ENCODE peak calls at places on chromosomes 4 and X, in four cellular contexts. Z is A549, B is HepG2, S is K562. W is an unnamed sample.

GRCh38 chr4:13777341-13777740 is 149.8 kb upstream of the BOD1L1 start:
- DNase-seq in Z (no peak), B (no peak), S (no peak), W (no peak)

GRCh38 chrX:123450217-123450616 is 266.1 kb downstream of the GRIA3 start:
- DNase-seq in Z (peak), B (peak), S (peak), W (peak)

GRCh38 chrX:80578518-80579105 is 158.4 kb downstream of the TENT5D start:
- DNase-seq in Z (peak), B (peak), S (peak), W (peak)

GRCh38 chr4:128715616-128716015 is 93.9 kb upstream of the JADE1 start:
- DNase-seq in Z (no peak), B (no peak), S (no peak), W (peak)

GRCh38 chr4:89598602-89599001 is 238.4 kb downstream of the SNCA start:
- DNase-seq in Z (peak), B (peak), S (no peak), W (peak)

GRCh38 chr4:79682801-79683217 is 274.8 kb upstream of the GK2 start:
- DNase-seq in Z (no peak), B (no peak), S (no peak), W (peak)

GRCh38 chr4:24858550-24858949 is 54.3 kb downstream of the CCDC149 start:
- DNase-seq in Z (no peak), B (no peak), S (no peak), W (no peak)

GRCh38 chr4:38623260-38623659 is 40.7 kb upstream of the KLF3 start:
- DNase-seq in Z (no peak), B (no peak), S (no peak), W (no peak)

GRCh38 chr4:53816561-53816960 is 225.3 kb upstream of the LNX1 start:
- DNase-seq in Z (no peak), B (no peak), S (no peak), W (peak)

GRCh38 chr4:18568600-18568999 is 547.0 kb upstream of the LCORL start:
- DNase-seq in Z (no peak), B (no peak), S (no peak), W (no peak)

GRCh38 chr4:71549516-71550160 is 210.8 kb downstream of the SLC4A4 start:
- DNase-seq in Z (no peak), B (no peak), S (no peak), W (peak)

GRCh38 chr4:118112647-118113046 is 78.4 kb downstream of the NDST3 start:
- DNase-seq in Z (no peak), B (no peak), S (no peak), W (peak)

GRCh38 chr4:113784497-113785254 is 23.1 kb upstream of the CAMK2D start:
- DNase-seq in Z (peak), B (peak), S (no peak), W (peak)

GRCh38 chr4:6232836-6233785 is 32.8 kb upstream of the JAKMIP1 start:
- DNase-seq in Z (no peak), B (no peak), S (no peak), W (no peak)

GRCh38 chrX:39815621-39816020 is 282.1 kb downstream of the BCOR start:
- DNase-seq in Z (no peak), B (no peak), S (peak), W (peak)

GRCh38 chrX:101617211-101618191 is at the start of gene ARMCX6:
- DNase-seq in Z (peak), B (peak), S (peak), W (peak)
- TF ChIP-seq MAZ in Z (no peak), B (peak), S (peak), W (no peak)

GRCh38 chr4:30757357-30757756 is 37.2 kb downstream of the PCDH7 start:
- DNase-seq in Z (no peak), B (no peak), S (no peak), W (peak)

GRCh38 chr4:30756553-30756952 is 36.4 kb downstream of the PCDH7 start:
- DNase-seq in Z (no peak), B (no peak), S (no peak), W (no peak)

GRCh38 chr4:30755306-30755705 is 35.1 kb downstream of the PCDH7 start:
- DNase-seq in Z (no peak), B (no peak), S (no peak), W (no peak)

GRCh38 chr4:30754021-30754420 is 33.9 kb downstream of the PCDH7 start:
- DNase-seq in Z (no peak), B (no peak), S (no peak), W (peak)

DNA sequence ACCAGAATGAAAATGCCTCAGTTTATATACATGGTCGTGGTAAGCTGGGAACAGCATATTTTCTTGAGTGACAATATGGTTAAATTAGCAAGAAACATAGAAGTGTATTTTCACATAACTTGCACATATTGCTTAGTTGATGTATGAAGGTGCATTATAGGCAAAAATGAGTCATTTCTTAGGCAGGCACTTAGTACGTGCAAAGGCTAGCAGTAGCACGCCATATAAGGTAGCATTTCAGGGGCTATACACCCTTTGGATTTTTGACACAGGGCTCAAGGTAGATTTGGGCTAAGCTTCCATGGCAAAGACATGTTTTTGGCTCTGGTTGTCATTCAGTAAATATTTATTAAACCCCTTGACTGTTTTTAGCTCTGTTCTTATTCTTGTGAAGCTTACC is 33.1 kb downstream of the PCDH7 start:
- DNase-seq in Z (no peak), B (no peak), S (no peak), W (peak)
- TF ChIP-seq MAZ in Z (no peak), B (no peak), S (no peak), W (no peak)

DNA sequence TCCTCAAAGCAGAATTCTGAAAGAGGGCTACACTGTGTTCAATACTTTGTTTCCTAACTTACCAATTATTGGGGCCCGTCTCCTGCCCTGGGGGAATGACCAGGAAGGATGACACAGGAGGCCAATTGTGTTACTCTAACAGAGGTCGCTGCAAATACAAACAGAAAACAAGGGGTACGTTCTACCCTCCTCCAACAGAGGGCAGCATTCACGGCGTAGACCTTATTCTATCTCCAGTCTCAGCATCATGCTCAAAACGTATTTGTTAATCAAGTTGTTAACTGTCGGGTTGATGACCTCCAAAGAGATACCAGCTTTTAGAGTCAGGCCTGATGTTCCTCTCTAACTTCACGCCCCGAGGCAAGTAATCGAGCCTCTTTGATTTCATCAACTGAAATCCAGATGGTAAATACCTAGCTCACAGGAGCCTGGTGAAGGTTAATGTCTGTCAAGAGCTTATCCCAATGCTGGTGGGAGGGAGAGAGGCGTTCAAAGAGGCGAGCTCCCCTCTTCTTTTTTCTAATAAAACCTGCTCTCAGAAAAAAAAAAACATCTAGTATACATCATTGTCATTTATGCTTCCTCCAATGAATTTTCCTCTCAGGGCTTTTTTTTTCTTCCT is 181.0 kb upstream of the KCNIP4 start:
- DNase-seq in Z (peak), B (peak), S (peak), W (peak)
- TF ChIP-seq MAZ in Z (no peak), B (no peak), S (no peak), W (no peak)

GRCh38 chr4:16075061-16075460 is 8.8 kb downstream of the PROM1 start:
- DNase-seq in Z (no peak), B (no peak), S (no peak), W (no peak)

GRCh38 chr4:16067515-16067914 is 16.3 kb downstream of the PROM1 start:
- DNase-seq in Z (no peak), B (peak), S (no peak), W (no peak)

GRCh38 chr4:16070203-16070602 is 13.6 kb downstream of the PROM1 start:
- DNase-seq in Z (no peak), B (no peak), S (no peak), W (no peak)

GRCh38 chr4:16075975-16076757 is 7.7 kb downstream of the PROM1 start:
- DNase-seq in Z (no peak), B (no peak), S (no peak), W (no peak)

DNA sequence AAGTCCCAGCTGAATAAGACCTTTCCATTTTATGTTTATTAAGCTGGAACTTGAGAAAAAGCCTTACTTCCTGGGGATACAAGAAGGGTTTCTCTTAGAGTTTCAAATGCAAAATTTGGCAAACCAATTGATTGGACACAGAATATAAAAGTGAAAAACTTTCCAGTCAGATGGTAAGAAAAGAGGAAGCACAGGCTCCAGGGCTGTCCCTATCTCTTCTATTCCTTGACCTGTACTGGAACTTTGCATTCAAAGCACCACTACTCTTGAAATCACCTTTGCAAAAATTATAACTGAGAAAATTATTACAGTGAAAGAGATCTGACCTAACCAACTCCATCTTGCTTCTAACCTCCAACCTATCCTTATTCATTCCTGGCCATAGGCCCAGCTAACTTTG is 11.7 kb downstream of the PROM1 start:
- DNase-seq in Z (no peak), B (no peak), S (no peak), W (no peak)
- TF ChIP-seq MAZ in Z (no peak), B (no peak), S (no peak), W (no peak)

GRCh38 chr4:675036-675804 is 878 bp downstream of the MYL5 start:
- DNase-seq in Z (no peak), B (no peak), S (no peak), W (no peak)
- TF ChIP-seq MAZ in Z (no peak), B (no peak), S (no peak), W (no peak)

DNA sequence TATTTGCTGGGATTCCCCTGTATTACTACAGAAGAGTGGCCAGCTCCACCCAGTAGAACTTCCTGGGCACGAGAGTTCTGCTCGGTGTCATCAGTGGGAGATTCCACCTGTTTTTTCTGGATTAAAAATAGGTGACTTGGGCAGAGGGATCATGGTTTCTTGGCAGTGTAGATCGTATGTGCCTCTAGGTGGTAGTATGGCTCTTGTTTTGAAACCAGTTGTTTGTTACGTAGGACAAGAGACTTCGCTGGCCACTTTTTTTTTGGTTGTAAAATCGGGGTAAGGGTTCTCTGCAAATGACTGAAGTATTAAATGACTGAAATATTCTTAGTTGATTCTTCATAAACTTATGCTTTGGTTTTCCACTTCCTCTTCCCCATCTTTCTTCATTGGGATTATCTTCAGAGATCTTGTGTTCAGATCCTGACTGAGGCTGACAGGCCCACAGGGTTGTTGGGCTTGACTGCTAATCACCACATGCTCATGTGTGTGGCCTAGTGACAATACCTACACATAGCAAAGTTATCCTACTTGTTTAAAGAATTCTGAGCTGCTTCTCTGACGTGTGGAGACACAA is 43.8 kb upstream of the WDR1 start:
- DNase-seq in Z (peak), B (peak), S (peak), W (peak)
- TF ChIP-seq MAZ in Z (no peak), B (no peak), S (no peak), W (no peak)

GRCh38 chr4:84917869-84918600 is 48.5 kb downstream of the WDFY3 start:
- DNase-seq in Z (no peak), B (no peak), S (no peak), W (no peak)

GRCh38 chr4:84915396-84915780 is 51.1 kb downstream of the WDFY3 start:
- DNase-seq in Z (no peak), B (no peak), S (no peak), W (peak)

GRCh38 chr4:84916233-84916632 is 50.3 kb downstream of the WDFY3 start:
- DNase-seq in Z (no peak), B (no peak), S (no peak), W (no peak)

GRCh38 chr4:84914686-84915395 is 51.6 kb downstream of the WDFY3 start:
- DNase-seq in Z (no peak), B (no peak), S (no peak), W (no peak)

DNA sequence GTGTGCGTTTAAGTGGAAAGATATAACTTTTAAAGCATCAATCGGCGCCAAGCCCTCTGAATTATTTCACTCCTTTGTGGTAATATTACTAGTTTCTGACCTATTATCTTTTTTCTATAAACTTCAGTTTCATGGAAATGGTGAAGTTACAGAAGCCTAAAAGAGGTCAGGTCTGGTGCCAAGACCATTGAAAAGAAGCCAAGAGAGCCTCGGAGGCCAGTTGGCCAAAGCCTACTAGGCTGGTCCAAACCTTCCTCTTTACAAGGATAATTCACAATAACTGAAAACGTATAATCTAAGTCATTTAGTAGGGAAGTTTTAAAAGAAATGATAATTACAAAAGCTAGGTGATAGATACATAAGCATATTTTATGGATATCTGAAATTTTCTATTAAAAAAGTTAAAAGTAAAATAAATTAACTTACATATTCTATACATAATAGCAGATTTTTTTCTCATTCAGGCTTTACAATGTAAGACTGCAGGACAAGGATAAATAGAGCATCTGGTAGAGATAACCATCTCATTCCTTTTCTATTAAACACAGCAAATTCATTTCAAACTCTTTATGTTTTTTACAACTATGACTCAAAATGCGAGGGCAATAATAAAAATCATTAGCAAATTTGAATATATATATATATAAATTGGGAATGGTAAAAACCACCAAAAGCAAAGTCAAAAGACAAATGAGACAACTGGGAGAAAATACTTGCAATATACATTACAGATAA is 49.2 kb downstream of the WDFY3 start:
- DNase-seq in Z (no peak), B (no peak), S (no peak), W (peak)
- TF ChIP-seq MAZ in Z (no peak), B (no peak), S (no peak), W (no peak)

DNA sequence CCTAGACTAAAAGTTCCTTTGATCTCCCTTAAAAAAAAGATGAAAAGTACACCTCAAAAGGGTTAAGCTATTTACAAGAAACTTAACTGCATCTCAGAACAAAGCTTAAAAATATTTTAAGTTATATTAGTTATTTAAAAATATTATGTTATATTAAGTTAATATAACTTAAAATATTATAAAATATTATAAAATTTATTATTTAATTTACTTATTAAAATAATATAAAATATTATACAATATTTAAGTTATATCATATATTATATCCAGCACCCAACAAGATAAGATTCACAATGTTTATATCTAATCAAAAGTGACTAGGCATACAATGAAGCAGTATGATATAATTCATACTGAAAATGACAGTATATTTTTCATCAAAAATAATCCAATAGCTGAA is 296.9 kb downstream of the DCHS2 start:
- DNase-seq in Z (no peak), B (no peak), S (no peak), W (no peak)
- TF ChIP-seq MAZ in Z (no peak), B (no peak), S (no peak), W (no peak)

DNA sequence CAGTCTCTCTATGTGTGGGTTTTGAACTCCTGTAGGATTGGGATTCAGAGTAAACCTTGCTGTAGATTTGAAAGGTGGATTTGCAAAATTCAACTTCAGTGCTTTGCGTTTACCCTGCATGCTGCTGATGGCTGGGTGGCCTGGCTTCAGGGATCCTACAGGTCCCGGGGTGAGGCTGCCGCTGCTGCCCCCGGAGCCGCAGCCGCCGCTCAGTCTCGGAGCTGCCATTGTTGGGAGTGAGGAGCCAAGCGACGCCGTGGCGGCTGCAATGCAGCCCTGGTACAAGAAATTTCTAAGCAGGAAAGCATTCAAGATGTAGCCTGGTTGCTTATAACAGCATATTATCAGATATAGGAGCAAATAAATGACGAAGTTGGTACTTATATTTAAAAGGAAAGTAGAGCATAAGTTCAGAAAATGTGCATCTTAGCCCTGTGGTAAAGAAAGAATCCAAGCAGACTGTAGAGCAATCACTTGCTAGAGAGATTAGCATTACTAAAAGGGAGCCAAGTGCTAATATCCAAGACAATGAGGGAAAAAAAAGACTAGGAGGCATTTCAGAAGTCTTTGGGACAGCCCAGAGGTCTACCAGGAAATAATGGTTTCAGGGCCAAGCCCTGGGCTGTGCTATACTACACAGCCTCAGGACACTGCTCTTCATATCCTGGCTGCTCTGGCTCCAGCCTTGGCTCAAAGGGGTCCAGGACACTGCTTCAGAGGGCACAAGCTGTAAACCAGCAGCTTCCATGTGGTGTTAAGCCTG is 36.9 kb upstream of the CHIC1 start:
- DNase-seq in Z (no peak), B (no peak), S (no peak), W (no peak)
- TF ChIP-seq MAZ in Z (no peak), B (no peak), S (no peak), W (no peak)

DNA sequence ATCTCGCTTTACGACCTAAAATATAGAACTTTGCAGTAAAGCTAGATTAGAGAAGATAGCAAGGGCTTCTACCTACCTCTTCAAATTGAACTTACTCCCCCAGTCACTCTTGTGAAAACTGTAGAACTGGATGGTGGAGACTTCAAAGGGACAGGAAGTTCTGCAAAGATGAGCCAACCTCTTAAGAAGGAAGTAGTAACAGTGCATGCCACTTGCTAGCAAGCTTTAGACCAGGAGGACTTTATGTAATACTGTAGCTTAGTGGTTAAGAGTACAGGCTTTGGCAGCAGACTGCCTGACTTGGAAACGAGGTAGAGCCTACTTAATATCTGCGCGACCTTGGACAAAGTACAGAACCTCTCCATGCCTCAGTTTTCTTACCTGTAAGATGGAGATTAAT is 27.5 kb upstream of the VBP1 start:
- DNase-seq in Z (no peak), B (no peak), S (no peak), W (no peak)
- TF ChIP-seq MAZ in Z (no peak), B (no peak), S (no peak), W (no peak)